ENCODE peak calls at places on chromosomes 3 and 15, in eight cellular contexts. Z, U, P, Y, D, O, C and G are unnamed samples. For H3K4me1, the result is how much of the 10 kb centered on the place peaks cover.

GRCh38 chr3:46966811-46967210 is 9.7 kb downstream of the CCDC12 start:
- DNase-seq in Z (no peak), Y (no peak), U (no peak), D (no peak), O (no peak), P (no peak), C (no peak), G (peak)

GRCh38 chr15:89760303-89761008 is 9.4 kb upstream of the MESP1 start:
- DNase-seq in Z (peak), O (peak), Y (peak), P (peak), C (peak), D (peak), U (peak), G (peak)

GRCh38 chr3:50652709-50653108 is 22.0 kb upstream of the DOCK3 start:
- DNase-seq in Y (no peak), C (peak), D (no peak), O (peak), P (no peak), Z (no peak), U (no peak), G (peak)

GRCh38 chr15:56286213-56286612 is 42.5 kb upstream of the RFX7 start:
- DNase-seq in O (no peak), D (no peak), C (no peak), U (peak), P (no peak), Z (no peak), Y (no peak), G (no peak)

GRCh38 chr3:2921903-2922302 is 188.3 kb downstream of the IL5RA start:
- DNase-seq in P (no peak), C (no peak), Y (no peak), D (peak), U (no peak), O (peak), Z (no peak), G (no peak)

GRCh38 chr3:66372681-66373350 is 128.0 kb downstream of the LRIG1 start:
- DNase-seq in Z (peak), P (peak), U (no peak), D (no peak), C (peak), O (peak), Y (no peak), G (no peak)

GRCh38 chr3:198107840-198108734 is 148.1 kb downstream of the LMLN start:
- DNase-seq in D (no peak), O (no peak), C (peak), U (no peak), Z (no peak), P (no peak), Y (no peak), G (no peak)

GRCh38 chr3:184361932-184362667 is 590 bp downstream of the POLR2H start:
- DNase-seq in Y (no peak), O (peak), Z (no peak), D (no peak), C (peak), U (peak), P (peak), G (peak)

GRCh38 chr3:149152420-149152819 is 23.0 kb downstream of the HPS3 start:
- DNase-seq in U (no peak), P (no peak), Z (no peak), Y (no peak), D (peak), C (peak), O (no peak), G (no peak)

GRCh38 chr15:48974865-48975264 is 11.1 kb upstream of the SHC4 start:
- DNase-seq in P (no peak), D (peak), Z (no peak), C (no peak), Y (no peak), U (peak), O (peak), G (no peak)

GRCh38 chr3:57974796-57975388 is 33.3 kb upstream of the FLNB start:
- DNase-seq in P (no peak), Z (peak), O (no peak), Y (no peak), D (peak), U (peak), C (peak), G (no peak)

GRCh38 chr3:196341142-196341541 is 3.0 kb upstream of the TM4SF19 start:
- DNase-seq in Z (no peak), C (peak), O (no peak), U (no peak), Y (no peak), P (no peak), D (peak), G (no peak)

GRCh38 chr3:138227650-138228049 is 40.5 kb downstream of the ARMC8 start:
- DNase-seq in C (peak), O (no peak), U (no peak), Y (no peak), P (no peak), D (peak), Z (no peak), G (no peak)

GRCh38 chr3:17195856-17196604 is 311.3 kb downstream of the PLCL2 start:
- DNase-seq in Z (no peak), Y (no peak), U (no peak), O (peak), P (no peak), C (peak), D (peak), G (no peak)

GRCh38 chr15:68083463-68083862 is 29.3 kb downstream of the PIAS1 start:
- DNase-seq in Z (no peak), P (no peak), O (no peak), C (no peak), U (no peak), Y (no peak), D (no peak), G (no peak)

GRCh38 chr3:98541695-98542094 is 9.9 kb downstream of the GPR15 start:
- DNase-seq in C (no peak), Z (no peak), P (no peak), U (no peak), O (no peak), D (no peak), Y (no peak), G (no peak)

GRCh38 chr3:65922441-65922840 is 116.3 kb downstream of the MAGI1 start:
- DNase-seq in U (no peak), Z (no peak), D (no peak), Y (no peak), O (no peak), C (peak), P (no peak), G (no peak)

GRCh38 chr15:70127797-70128756 is 30.4 kb upstream of the TLE3 start:
- DNase-seq in C (no peak), D (no peak), O (no peak), Y (no peak), U (no peak), P (no peak), Z (no peak), G (no peak)

GRCh38 chr3:112407214-112407887 is 74.4 kb downstream of the CD200 start:
- DNase-seq in O (no peak), Z (no peak), P (no peak), C (no peak), Y (no peak), D (no peak), U (no peak), G (no peak)

GRCh38 chr3:13082677-13083076 is 9.4 kb upstream of the IQSEC1 start:
- DNase-seq in Y (no peak), O (no peak), D (no peak), U (no peak), C (no peak), P (no peak), Z (no peak), G (no peak)

GRCh38 chr3:32614956-32615355 is 44.3 kb upstream of the DYNC1LI1 start:
- DNase-seq in U (no peak), Y (no peak), D (peak), C (peak), P (no peak), Z (no peak), O (no peak), G (no peak)

GRCh38 chr3:143951351-143951971 is 20.2 kb upstream of the DIPK2A start:
- DNase-seq in O (peak), Y (no peak), C (peak), D (peak), Z (no peak), P (no peak), U (peak), G (no peak)

GRCh38 chr15:71323604-71324003 is 208.3 kb downstream of the THSD4 start:
- DNase-seq in D (peak), C (peak), P (no peak), Y (no peak), U (no peak), O (no peak), Z (no peak), G (no peak)

GRCh38 chr15:65096481-65097385 is 18.3 kb downstream of the UBAP1L start:
- DNase-seq in U (no peak), O (no peak), C (no peak), Y (no peak), P (no peak), D (no peak), Z (peak), G (no peak)

GRCh38 chr3:10764314-10765051 is 51.5 kb upstream of the SLC6A11 start:
- DNase-seq in O (no peak), D (no peak), P (no peak), Z (no peak), Y (no peak), C (no peak), U (no peak), G (no peak)

GRCh38 chr15:51186846-51187340 is 92.2 kb upstream of the TNFAIP8L3 start:
- DNase-seq in D (no peak), P (no peak), U (no peak), C (no peak), Y (no peak), O (no peak), Z (no peak), G (no peak)

GRCh38 chr3:126488205-126488604 is 12.5 kb upstream of the ZXDC start:
- DNase-seq in U (no peak), C (no peak), D (no peak), P (no peak), Y (no peak), Z (no peak), O (peak), G (peak)

GRCh38 chr3:99789322-99789721 is 28.3 kb upstream of the CMSS1 start:
- DNase-seq in U (peak), Y (no peak), P (peak), D (peak), Z (no peak), O (peak), C (peak), G (no peak)

GRCh38 chr15:62083168-62084154 is 16.7 kb downstream of the C2CD4A start:
- DNase-seq in P (no peak), Y (no peak), O (no peak), U (no peak), Z (no peak), C (no peak), D (no peak), G (no peak)

GRCh38 chr15:48592221-48592731 is 53.2 kb downstream of the FBN1 start:
- DNase-seq in P (no peak), D (peak), O (no peak), Z (no peak), U (no peak), Y (no peak), C (peak), G (no peak)

GRCh38 chr3:76267991-76268390 is 482.6 kb upstream of the ZNF717 start:
- DNase-seq in Y (no peak), P (no peak), Z (no peak), U (no peak), C (no peak), D (no peak), O (no peak), G (no peak)

GRCh38 chr3:69433016-69433937 is 47.4 kb upstream of the FRMD4B start:
- DNase-seq in C (peak), O (peak), U (no peak), Y (no peak), D (peak), P (no peak), Z (no peak), G (no peak)

GRCh38 chr3:125322166-125322565 is 53.0 kb downstream of the ZNF148 start:
- DNase-seq in Y (no peak), U (no peak), D (no peak), Z (no peak), O (no peak), C (peak), P (no peak), G (no peak)

GRCh38 chr3:110654820-110655522 is 416.6 kb upstream of the NECTIN3 start:
- DNase-seq in P (no peak), O (no peak), Y (no peak), C (no peak), Z (no peak), U (no peak), D (no peak), G (no peak)
- H3K4me3 ChIP-seq in P (no peak), O (no peak), Y (no peak), C (no peak), Z (no peak), U (no peak), D (no peak), G (no peak)

GRCh38 chr3:53242642-53243041 is 13.2 kb downstream of the TKT start:
- DNase-seq in Z (no peak), Y (no peak), O (no peak), D (peak), U (no peak), C (no peak), P (no peak), G (no peak)
- H3K4me1 ChIP-seq in Z (under half), Y (under half), O (under half), D (half or more), U (half or more), C (under half), P (under half), G (under half)

DNA sequence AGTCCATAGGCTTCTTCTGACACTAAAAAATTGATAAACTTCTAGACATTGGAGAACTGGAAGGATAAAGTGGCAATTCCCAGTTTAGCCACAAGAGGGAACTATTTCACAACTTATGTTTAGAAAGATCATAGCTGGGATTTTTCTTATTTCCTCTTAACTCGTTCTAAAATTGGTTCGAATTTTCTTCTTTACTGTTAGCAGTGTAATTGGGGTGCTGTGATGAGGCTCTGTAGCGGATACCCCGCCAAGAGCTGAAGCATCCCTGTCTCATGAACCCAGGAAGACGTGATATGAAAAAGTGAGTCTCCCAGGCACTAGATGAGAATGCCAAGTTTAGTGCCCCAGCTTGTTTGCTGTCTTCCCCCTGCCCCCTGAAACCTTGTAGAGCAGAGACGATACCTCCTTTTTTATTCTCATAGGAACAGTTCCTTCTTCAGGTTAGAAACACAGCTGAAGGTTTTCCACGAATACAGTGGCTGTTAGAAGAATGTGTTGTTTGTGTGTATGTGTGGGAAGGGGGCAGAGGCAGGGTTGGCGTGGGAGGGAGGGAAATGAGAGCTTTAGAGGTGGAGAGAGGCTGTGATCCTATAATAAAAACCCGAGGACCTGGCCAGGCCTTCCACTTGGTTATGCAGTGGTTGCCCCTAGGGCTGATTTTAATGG is 85.2 kb downstream of the PDCD6IP start:
- DNase-seq in C (peak), D (peak), Y (no peak), U (peak), O (peak), P (no peak), Z (no peak), G (no peak)
- H3K4me3 ChIP-seq in C (no peak), D (no peak), Y (no peak), U (no peak), O (no peak), P (peak), Z (no peak), G (no peak)

DNA sequence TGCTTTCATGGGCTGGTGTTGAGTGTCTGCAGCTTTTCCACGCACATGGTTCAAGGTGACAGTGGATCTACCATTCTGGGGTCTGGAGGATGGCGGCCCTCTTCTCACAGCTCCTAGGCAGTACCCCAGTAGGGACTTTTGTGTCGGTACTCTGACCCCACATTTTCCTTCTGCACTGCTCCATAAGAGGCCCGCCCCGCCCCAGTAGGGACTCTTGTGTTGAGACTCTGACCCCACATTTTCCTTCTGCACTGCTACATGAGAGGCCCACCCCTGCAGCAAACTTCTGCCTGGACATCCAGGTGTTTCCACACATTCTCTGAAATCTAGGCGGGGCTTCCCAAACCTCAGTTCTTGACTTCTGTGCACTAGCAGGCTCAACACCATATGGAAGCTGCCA is 383.4 kb upstream of the MEIS2 start:
- DNase-seq in Y (no peak), D (no peak), U (no peak), Z (no peak), O (no peak), C (no peak), P (no peak), G (no peak)
- H3K4me1 ChIP-seq in Y (under half), D (under half), U (under half), Z (under half), O (under half), C (under half), P (under half), G (under half)

DNA sequence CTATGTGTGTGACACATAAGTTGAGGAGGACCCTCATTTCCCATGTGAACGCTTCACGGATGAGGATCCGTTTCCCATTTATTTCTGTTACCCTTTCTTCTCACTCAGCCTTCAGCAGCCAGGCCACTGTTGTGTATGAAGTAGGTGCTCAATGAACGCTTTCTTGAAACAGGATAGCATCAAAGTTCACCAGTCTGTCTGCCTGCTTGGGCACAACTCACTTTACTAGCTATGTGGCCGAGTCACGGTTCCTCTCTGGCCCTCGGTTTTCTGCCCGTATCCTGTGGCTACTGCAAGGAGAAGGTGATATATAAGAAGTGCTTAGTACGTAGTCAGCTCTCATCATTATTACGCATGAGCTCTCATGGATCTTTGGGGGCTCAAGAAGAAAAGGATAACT is 22.4 kb downstream of the ACSBG1 start:
- DNase-seq in P (no peak), U (no peak), C (no peak), O (no peak), Y (no peak), D (no peak), Z (no peak), G (no peak)
- H3K4me3 ChIP-seq in P (no peak), U (no peak), C (no peak), O (no peak), Y (no peak), D (no peak), Z (no peak), G (no peak)

GRCh38 chr15:98891301-98891700 is 116.3 kb downstream of the PGPEP1L start:
- DNase-seq in U (no peak), D (no peak), Y (no peak), C (no peak), P (no peak), O (no peak), Z (no peak), G (no peak)
- H3K4me1 ChIP-seq in U (under half), D (under half), Y (under half), C (under half), P (under half), O (under half), Z (under half), G (under half)